ENCODE peak calls at places on chromosomes 12 and 14, in four cellular contexts. One of them, this sample, is unnamed.

GRCh38 chr12:13942826-13943225 is 38.6 kb downstream of the GRIN2B start:
- DNase-seq in trophoblast cell: no peak
- DNase-seq in hippocampal formation: no peak
- DNase-seq in mesendoderm: peak
- DNase-seq in this sample: no peak

GRCh38 chr14:95460647-95461478 is 55.6 kb downstream of the SYNE3 start:
- DNase-seq in hippocampal formation: peak
- DNase-seq in trophoblast cell: peak
- DNase-seq in mesendoderm: peak
- DNase-seq in this sample: no peak

GRCh38 chr14:26872930-26873470 is 275.2 kb upstream of the NOVA1 start:
- DNase-seq in mesendoderm: peak
- DNase-seq in trophoblast cell: no peak
- DNase-seq in hippocampal formation: no peak
- DNase-seq in this sample: no peak

GRCh38 chr14:35122696-35123387 is 490 bp downstream of the PRORP start:
- DNase-seq in trophoblast cell: peak
- DNase-seq in mesendoderm: peak
- DNase-seq in hippocampal formation: no peak
- DNase-seq in this sample: no peak

GRCh38 chr12:52496590-52497071 is 3.6 kb upstream of the KRT6A start:
- DNase-seq in trophoblast cell: peak
- DNase-seq in mesendoderm: peak
- DNase-seq in hippocampal formation: no peak
- DNase-seq in this sample: no peak

GRCh38 chr12:13229504-13229903 is 33.0 kb downstream of the EMP1 start:
- DNase-seq in trophoblast cell: no peak
- DNase-seq in hippocampal formation: no peak
- DNase-seq in mesendoderm: peak
- DNase-seq in this sample: no peak

GRCh38 chr12:117093431-117093830 is 5.8 kb downstream of the TESC start:
- DNase-seq in mesendoderm: no peak
- DNase-seq in trophoblast cell: no peak
- DNase-seq in hippocampal formation: no peak
- DNase-seq in this sample: no peak

GRCh38 chr12:115946867-115947695 is 330.4 kb downstream of the MED13L start:
- DNase-seq in mesendoderm: peak
- DNase-seq in hippocampal formation: no peak
- DNase-seq in trophoblast cell: peak
- DNase-seq in this sample: no peak

GRCh38 chr12:89370411-89370810 is 18.1 kb upstream of the DUSP6 start:
- DNase-seq in mesendoderm: no peak
- DNase-seq in hippocampal formation: no peak
- DNase-seq in trophoblast cell: peak
- DNase-seq in this sample: no peak

GRCh38 chr14:99095369-99095768 is 176.6 kb downstream of the BCL11B start:
- DNase-seq in hippocampal formation: no peak
- DNase-seq in mesendoderm: no peak
- DNase-seq in trophoblast cell: no peak
- DNase-seq in this sample: no peak

GRCh38 chr14:33692762-33693161 is 258.1 kb downstream of the EGLN3 start:
- DNase-seq in trophoblast cell: peak
- DNase-seq in mesendoderm: no peak
- DNase-seq in hippocampal formation: no peak
- DNase-seq in this sample: no peak

GRCh38 chr12:131547560-131547959 is 163.3 kb upstream of the SFSWAP start:
- DNase-seq in mesendoderm: no peak
- DNase-seq in trophoblast cell: no peak
- DNase-seq in hippocampal formation: peak
- DNase-seq in this sample: no peak

GRCh38 chr12:66964629-66965028 is 285.8 kb upstream of the GRIP1 start:
- DNase-seq in mesendoderm: no peak
- DNase-seq in trophoblast cell: peak
- DNase-seq in hippocampal formation: no peak
- DNase-seq in this sample: no peak

GRCh38 chr12:110249716-110250225 is 31.3 kb upstream of the ATP2A2 start:
- DNase-seq in mesendoderm: no peak
- DNase-seq in trophoblast cell: no peak
- DNase-seq in hippocampal formation: no peak
- DNase-seq in this sample: no peak

GRCh38 chr12:76270657-76271358 is 77.4 kb downstream of the BBS10 start:
- DNase-seq in hippocampal formation: no peak
- DNase-seq in mesendoderm: no peak
- DNase-seq in trophoblast cell: no peak
- DNase-seq in this sample: no peak

GRCh38 chr12:124413401-124413800 is 118.5 kb downstream of the RFLNA start:
- DNase-seq in mesendoderm: no peak
- DNase-seq in trophoblast cell: no peak
- DNase-seq in hippocampal formation: peak
- DNase-seq in this sample: no peak

GRCh38 chr12:30898846-30899245 is 27.7 kb upstream of the TSPAN11 start:
- DNase-seq in trophoblast cell: peak
- DNase-seq in hippocampal formation: no peak
- DNase-seq in mesendoderm: no peak
- DNase-seq in this sample: no peak

GRCh38 chr12:115752913-115753726 is 524.4 kb downstream of the MED13L start:
- DNase-seq in hippocampal formation: peak
- DNase-seq in mesendoderm: peak
- DNase-seq in trophoblast cell: peak
- DNase-seq in this sample: no peak

GRCh38 chr12:6067152-6067916 is 57.1 kb downstream of the VWF start:
- DNase-seq in mesendoderm: peak
- DNase-seq in hippocampal formation: no peak
- DNase-seq in trophoblast cell: peak
- DNase-seq in this sample: no peak

GRCh38 chr12:86254399-86255107 is 1.6 kb downstream of the MGAT4C start:
- DNase-seq in trophoblast cell: no peak
- DNase-seq in hippocampal formation: no peak
- DNase-seq in mesendoderm: no peak
- DNase-seq in this sample: no peak

GRCh38 chr12:114018669-114019068 is 52.5 kb upstream of the RBM19 start:
- DNase-seq in hippocampal formation: no peak
- DNase-seq in mesendoderm: no peak
- DNase-seq in trophoblast cell: no peak
- DNase-seq in this sample: no peak

GRCh38 chr12:114888458-114888857 is 204.5 kb upstream of the TBX3 start:
- DNase-seq in trophoblast cell: no peak
- DNase-seq in mesendoderm: no peak
- DNase-seq in hippocampal formation: no peak
- DNase-seq in this sample: no peak

GRCh38 chr12:91133871-91134270 is 22.6 kb upstream of the LUM start:
- DNase-seq in hippocampal formation: no peak
- DNase-seq in trophoblast cell: no peak
- DNase-seq in mesendoderm: no peak
- DNase-seq in this sample: no peak

GRCh38 chr12:50282581-50283229 is 615 bp downstream of the LIMA1 start:
- DNase-seq in hippocampal formation: no peak
- DNase-seq in mesendoderm: no peak
- DNase-seq in trophoblast cell: peak
- DNase-seq in this sample: no peak

GRCh38 chr12:80161612-80162011 is 62.3 kb downstream of the OTOGL start:
- DNase-seq in mesendoderm: no peak
- DNase-seq in hippocampal formation: no peak
- DNase-seq in trophoblast cell: no peak
- DNase-seq in this sample: no peak

GRCh38 chr14:72646861-72647528 is 246.9 kb downstream of the DPF3 start:
- DNase-seq in mesendoderm: no peak
- DNase-seq in trophoblast cell: no peak
- DNase-seq in hippocampal formation: no peak
- DNase-seq in this sample: no peak

GRCh38 chr12:104180389-104180788 is 35.2 kb upstream of the TXNRD1 start:
- DNase-seq in trophoblast cell: no peak
- DNase-seq in hippocampal formation: no peak
- DNase-seq in mesendoderm: no peak
- DNase-seq in this sample: no peak

GRCh38 chr14:101068958-101069549 is 165.5 kb upstream of the RTL1 start:
- DNase-seq in trophoblast cell: no peak
- DNase-seq in mesendoderm: no peak
- DNase-seq in hippocampal formation: no peak
- DNase-seq in this sample: no peak

GRCh38 chr14:84969501-84969900 is 560.4 kb upstream of the FLRT2 start:
- DNase-seq in trophoblast cell: no peak
- DNase-seq in hippocampal formation: no peak
- DNase-seq in mesendoderm: peak
- DNase-seq in this sample: no peak

GRCh38 chr12:117450186-117450585 is 88.8 kb upstream of the NOS1 start:
- DNase-seq in trophoblast cell: no peak
- DNase-seq in hippocampal formation: no peak
- DNase-seq in mesendoderm: no peak
- DNase-seq in this sample: no peak

GRCh38 chr12:20946732-20947131 is 136.2 kb downstream of the SLCO1B3 start:
- DNase-seq in mesendoderm: peak
- DNase-seq in hippocampal formation: no peak
- DNase-seq in trophoblast cell: peak
- DNase-seq in this sample: no peak

GRCh38 chr14:93199031-93199430 is 7.8 kb downstream of the GON7 start:
- DNase-seq in trophoblast cell: no peak
- DNase-seq in mesendoderm: no peak
- DNase-seq in hippocampal formation: no peak
- DNase-seq in this sample: no peak

GRCh38 chr12:52765702-52766101 is 11.4 kb downstream of the KRT76 start:
- DNase-seq in trophoblast cell: no peak
- DNase-seq in mesendoderm: no peak
- DNase-seq in hippocampal formation: no peak
- DNase-seq in this sample: no peak

GRCh38 chr14:73238941-73239340 is 1.6 kb downstream of the PAPLN start:
- DNase-seq in hippocampal formation: no peak
- DNase-seq in mesendoderm: no peak
- DNase-seq in trophoblast cell: no peak
- DNase-seq in this sample: no peak